ENCODE peak calls at places on chromosome 16, in five cellular contexts. O is A549, S is heart right ventricle, Y is vagina, J is H9. B is an unnamed sample. For H3K9me3 and H3K4me1, the result is how much of the 10 kb centered on the place peaks cover.

GRCh38 chr16:85107532-85107931 is 4.7 kb downstream of the CIBAR2 start:
- DNase-seq in O (no peak), S (no peak), Y (no peak), J (no peak), B (no peak)

GRCh38 chr16:57204675-57205074 is 18.5 kb downstream of the RSPRY1 start:
- DNase-seq in O (no peak), S (no peak), Y (no peak), J (peak), B (no peak)

GRCh38 chr16:71700822-71701221 is 23.7 kb downstream of the PHLPP2 start:
- DNase-seq in O (no peak), S (no peak), Y (no peak), J (no peak), B (no peak)

GRCh38 chr16:78932395-78932794 is 668.1 kb downstream of the MAF start:
- DNase-seq in O (no peak), S (no peak), Y (no peak), J (no peak), B (no peak)

GRCh38 chr16:23114131-23114904 is 34.9 kb downstream of the USP31 start:
- DNase-seq in O (no peak), S (no peak), Y (no peak), J (no peak), B (no peak)

GRCh38 chr16:19524356-19524865 is 669 bp downstream of the CCP110 start:
- DNase-seq in O (no peak), S (no peak), Y (no peak), J (no peak), B (no peak)

GRCh38 chr16:15950167-15950854 is 895 bp downstream of the ABCC1 start:
- DNase-seq in O (no peak), S (no peak), Y (no peak), J (no peak), B (peak)

GRCh38 chr16:81707411-81708321 is 71.4 kb upstream of the PLCG2 start:
- DNase-seq in O (peak), S (no peak), Y (no peak), J (no peak), B (no peak)

GRCh38 chr16:2235234-2235651 is 1.0 kb upstream of the DNASE1L2 start:
- DNase-seq in O (no peak), S (no peak), Y (no peak), J (no peak), B (no peak)

DNA sequence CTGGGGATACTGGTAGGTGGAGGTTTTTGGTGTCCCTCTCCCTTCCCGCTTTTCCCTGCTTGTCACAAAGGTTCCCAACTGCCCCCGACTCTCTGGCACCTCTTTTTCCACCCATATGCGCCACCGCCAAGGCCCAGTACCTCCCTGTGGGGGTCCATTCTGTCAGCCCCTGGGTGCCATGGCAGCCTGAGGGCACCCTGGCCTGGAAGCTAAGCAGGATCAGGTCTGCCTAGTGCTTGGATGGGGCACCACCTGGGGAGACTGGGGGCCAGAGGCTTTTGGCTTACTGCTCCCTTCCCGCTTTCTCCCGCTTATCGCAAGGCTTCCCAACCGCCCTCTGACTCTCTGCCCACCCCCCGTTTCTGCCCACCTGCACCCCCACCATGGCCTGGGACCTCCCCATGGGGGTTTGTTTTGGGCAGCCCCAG is 2286.4 kb downstream of the TP53TG3F start:
- DNase-seq in O (no peak), S (no peak), Y (peak), J (no peak), B (no peak)
- H3K9me3 ChIP-seq in O (under half), S (under half), Y (under half), J (half or more), B (under half)

DNA sequence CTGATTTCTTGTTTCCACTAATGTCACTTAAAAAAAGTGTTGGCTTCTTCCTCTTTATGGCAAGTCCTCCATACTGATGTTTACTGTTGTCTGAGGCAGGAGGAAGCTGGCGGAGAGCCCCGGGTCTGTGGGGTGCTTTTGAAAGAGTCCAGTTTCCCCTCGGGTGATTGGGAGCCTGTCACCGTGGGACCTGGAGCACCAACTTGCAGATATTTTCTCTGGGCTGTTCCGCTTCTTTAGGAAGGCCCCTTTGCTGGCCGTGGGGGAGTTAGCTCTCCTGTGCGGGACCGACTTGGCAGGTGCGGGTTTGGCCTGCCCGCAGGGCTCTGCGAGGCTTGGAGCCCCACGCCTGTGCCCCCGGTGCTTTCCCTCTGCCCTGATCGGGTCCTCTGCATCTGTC is 3.1 kb downstream of the BANP start:
- DNase-seq in O (no peak), S (no peak), Y (no peak), J (no peak), B (peak)
- H3K27ac ChIP-seq in O (no peak), S (peak), Y (no peak), J (no peak), B (no peak)

DNA sequence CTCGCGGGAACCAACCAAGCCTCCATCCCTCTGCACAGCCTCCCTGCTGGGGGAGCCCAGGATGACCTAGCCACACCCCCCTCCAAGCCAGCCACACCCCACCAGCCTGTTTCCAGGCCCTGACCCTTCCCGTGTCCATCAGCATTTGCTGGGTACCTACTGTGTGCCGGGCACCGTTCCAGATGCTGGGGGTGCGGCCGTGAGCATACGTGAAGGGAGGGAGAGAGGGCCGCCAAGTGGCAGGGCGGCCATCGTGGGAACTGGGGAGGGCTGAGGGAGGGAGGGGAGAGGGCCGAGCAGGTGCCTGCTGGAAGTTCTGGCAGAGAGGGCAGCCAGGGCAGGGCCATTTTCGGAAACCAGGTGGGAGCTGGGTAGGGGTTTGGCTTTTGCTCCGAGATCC is 23.1 kb downstream of the ZFPM1 start:
- DNase-seq in O (no peak), S (no peak), Y (no peak), J (no peak), B (no peak)
- H3K4me1 ChIP-seq in O (under half), S (under half), Y (under half), J (under half), B (under half)

GRCh38 chr16:35910409-35910808 is 2451.0 kb downstream of the TP53TG3F start:
- DNase-seq in O (no peak), S (no peak), Y (peak), J (no peak), B (no peak)

GRCh38 chr16:35908152-35908551 is 2448.7 kb downstream of the TP53TG3F start:
- DNase-seq in O (no peak), S (no peak), Y (peak), J (no peak), B (no peak)

GRCh38 chr16:35909351-35909954 is 2450.0 kb downstream of the TP53TG3F start:
- DNase-seq in O (no peak), S (no peak), Y (peak), J (no peak), B (no peak)

GRCh38 chr16:35908942-35909341 is 2449.5 kb downstream of the TP53TG3F start:
- DNase-seq in O (peak), S (no peak), Y (no peak), J (no peak), B (no peak)

DNA sequence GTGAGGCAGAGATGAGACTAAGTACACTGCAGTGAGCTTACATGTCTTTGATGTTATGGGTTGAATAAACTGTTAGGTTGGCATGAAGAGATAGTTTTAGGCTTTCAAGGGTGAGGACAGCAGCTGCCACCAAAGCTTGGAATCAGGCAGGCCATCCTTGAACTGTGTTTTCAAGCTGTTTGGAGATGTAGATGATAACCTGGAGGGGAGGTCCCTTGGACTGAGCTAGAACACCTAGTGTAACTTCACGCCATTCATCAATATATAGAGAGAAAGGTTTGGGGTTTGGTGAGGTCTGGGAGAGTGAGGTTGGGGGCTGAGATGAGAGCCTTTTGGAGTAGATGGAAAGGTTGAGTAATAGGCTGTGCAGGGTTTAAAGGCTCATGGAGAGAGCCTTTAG is 2447.0 kb downstream of the TP53TG3F start:
- DNase-seq in O (no peak), S (no peak), Y (peak), J (no peak), B (no peak)
- H3K9me3 ChIP-seq in O (under half), S (under half), Y (under half), J (half or more), B (under half)

GRCh38 chr16:87068316-87068715 is 248.9 kb downstream of the C16orf95 start:
- DNase-seq in O (no peak), S (no peak), Y (no peak), J (no peak), B (no peak)

GRCh38 chr16:87065781-87066694 is 251.2 kb downstream of the C16orf95 start:
- DNase-seq in O (no peak), S (no peak), Y (no peak), J (no peak), B (no peak)

GRCh38 chr16:87068751-87069150 is 248.4 kb downstream of the C16orf95 start:
- DNase-seq in O (no peak), S (no peak), Y (no peak), J (no peak), B (no peak)

GRCh38 chr16:87067890-87068289 is 249.3 kb downstream of the C16orf95 start:
- DNase-seq in O (no peak), S (no peak), Y (no peak), J (no peak), B (no peak)

GRCh38 chr16:87066695-87067556 is 250.3 kb downstream of the C16orf95 start:
- DNase-seq in O (no peak), S (no peak), Y (no peak), J (no peak), B (no peak)
- H3K27ac ChIP-seq in O (no peak), S (no peak), Y (no peak), J (no peak), B (no peak)

B was measured in right cardiac atrium.